ENCODE peak calls at places on chromosomes 4 and X, in ten cellular contexts. One of them, this sample, is unnamed.

GRCh38 chr4:78689224-78689623 is 86.9 kb upstream of the BMP2K start:
- DNase-seq in tibial artery: no peak
- DNase-seq in kidney epithelial cell: no peak
- DNase-seq in IMR-90: peak; percentile 32
- DNase-seq in neural progenitor cell: no peak
- DNase-seq in GM12865: no peak
- DNase-seq in cardiac muscle cell: no peak
- DNase-seq in A549: no peak
- DNase-seq in astrocyte of the spinal cord: no peak
- DNase-seq in cardiac fibroblast: peak; percentile 19
- DNase-seq in this sample: no peak

GRCh38 chr4:17358236-17358635 is 153.7 kb downstream of the QDPR start:
- DNase-seq in tibial artery: no peak
- DNase-seq in kidney epithelial cell: no peak
- DNase-seq in IMR-90: no peak
- DNase-seq in neural progenitor cell: no peak
- DNase-seq in GM12865: no peak
- DNase-seq in cardiac muscle cell: no peak
- DNase-seq in A549: no peak
- DNase-seq in astrocyte of the spinal cord: no peak
- DNase-seq in cardiac fibroblast: no peak
- DNase-seq in this sample: no peak

GRCh38 chrX:150926791-150927190 is 28.3 kb upstream of the CD99L2 start:
- DNase-seq in tibial artery: no peak
- DNase-seq in kidney epithelial cell: no peak
- DNase-seq in IMR-90: no peak
- DNase-seq in neural progenitor cell: no peak
- DNase-seq in GM12865: no peak
- DNase-seq in cardiac muscle cell: no peak
- DNase-seq in A549: no peak
- DNase-seq in astrocyte of the spinal cord: no peak
- DNase-seq in cardiac fibroblast: no peak
- DNase-seq in this sample: no peak

GRCh38 chr4:41719417-41719816 is 29.1 kb downstream of the PHOX2B start:
- DNase-seq in tibial artery: no peak
- DNase-seq in kidney epithelial cell: no peak
- DNase-seq in IMR-90: peak; percentile 73
- DNase-seq in neural progenitor cell: no peak
- DNase-seq in GM12865: no peak
- DNase-seq in cardiac muscle cell: no peak
- DNase-seq in A549: no peak
- DNase-seq in astrocyte of the spinal cord: no peak
- DNase-seq in cardiac fibroblast: no peak
- DNase-seq in this sample: no peak

GRCh38 chr4:185243879-185244278 is 34.5 kb downstream of the SNX25 start:
- DNase-seq in tibial artery: no peak
- DNase-seq in kidney epithelial cell: no peak
- DNase-seq in IMR-90: no peak
- DNase-seq in neural progenitor cell: no peak
- DNase-seq in GM12865: no peak
- DNase-seq in cardiac muscle cell: no peak
- DNase-seq in A549: no peak
- DNase-seq in astrocyte of the spinal cord: no peak
- DNase-seq in cardiac fibroblast: no peak
- DNase-seq in this sample: no peak

GRCh38 chrX:41600266-41600665 is 88.5 kb upstream of the GPR34 start:
- DNase-seq in tibial artery: no peak
- DNase-seq in kidney epithelial cell: peak; percentile 31
- DNase-seq in IMR-90: peak; percentile 68
- DNase-seq in neural progenitor cell: peak; percentile 11
- DNase-seq in GM12865: no peak
- DNase-seq in cardiac muscle cell: peak; percentile 4
- DNase-seq in A549: no peak
- DNase-seq in astrocyte of the spinal cord: peak; percentile 59
- DNase-seq in cardiac fibroblast: peak; percentile 62
- DNase-seq in this sample: no peak

GRCh38 chr4:11603594-11604194 is 175.0 kb upstream of the HS3ST1 start:
- DNase-seq in tibial artery: no peak
- DNase-seq in kidney epithelial cell: no peak
- DNase-seq in IMR-90: no peak
- DNase-seq in neural progenitor cell: no peak
- DNase-seq in GM12865: no peak
- DNase-seq in cardiac muscle cell: no peak
- DNase-seq in A549: no peak
- DNase-seq in astrocyte of the spinal cord: no peak
- DNase-seq in cardiac fibroblast: no peak
- DNase-seq in this sample: no peak

GRCh38 chr4:167100120-167100519 is 134.2 kb downstream of the SPOCK3 start:
- DNase-seq in tibial artery: no peak
- DNase-seq in kidney epithelial cell: peak; percentile 60
- DNase-seq in IMR-90: no peak
- DNase-seq in neural progenitor cell: peak; percentile 26
- DNase-seq in GM12865: peak; percentile 64
- DNase-seq in cardiac muscle cell: peak; percentile 35
- DNase-seq in A549: no peak
- DNase-seq in astrocyte of the spinal cord: peak; percentile 67
- DNase-seq in cardiac fibroblast: peak; percentile 32
- DNase-seq in this sample: no peak

GRCh38 chr4:121375262-121375661 is 5.6 kb downstream of the QRFPR start:
- DNase-seq in tibial artery: no peak
- DNase-seq in kidney epithelial cell: no peak
- DNase-seq in IMR-90: no peak
- DNase-seq in neural progenitor cell: no peak
- DNase-seq in GM12865: no peak
- DNase-seq in cardiac muscle cell: no peak
- DNase-seq in A549: no peak
- DNase-seq in astrocyte of the spinal cord: peak; percentile 49
- DNase-seq in cardiac fibroblast: peak; percentile 50
- DNase-seq in this sample: no peak

GRCh38 chr4:128242601-128243000 is 45.0 kb downstream of the PGRMC2 start:
- DNase-seq in tibial artery: no peak
- DNase-seq in kidney epithelial cell: no peak
- DNase-seq in IMR-90: no peak
- DNase-seq in neural progenitor cell: no peak
- DNase-seq in GM12865: no peak
- DNase-seq in cardiac muscle cell: no peak
- DNase-seq in A549: no peak
- DNase-seq in astrocyte of the spinal cord: no peak
- DNase-seq in cardiac fibroblast: no peak
- DNase-seq in this sample: no peak

GRCh38 chrX:125407314-125407713 is 87.6 kb downstream of the TEX13C start:
- DNase-seq in tibial artery: no peak
- DNase-seq in kidney epithelial cell: no peak
- DNase-seq in IMR-90: no peak
- DNase-seq in neural progenitor cell: no peak
- DNase-seq in GM12865: no peak
- DNase-seq in cardiac muscle cell: no peak
- DNase-seq in A549: no peak
- DNase-seq in astrocyte of the spinal cord: no peak
- DNase-seq in cardiac fibroblast: no peak
- DNase-seq in this sample: no peak

GRCh38 chrX:107171369-107172102 is 34.7 kb downstream of the NUP62CL start:
- DNase-seq in tibial artery: no peak
- DNase-seq in kidney epithelial cell: no peak
- DNase-seq in IMR-90: no peak
- DNase-seq in neural progenitor cell: no peak
- DNase-seq in GM12865: no peak
- DNase-seq in cardiac muscle cell: no peak
- DNase-seq in A549: no peak
- DNase-seq in astrocyte of the spinal cord: no peak
- DNase-seq in cardiac fibroblast: no peak
- DNase-seq in this sample: no peak

GRCh38 chr4:173038192-173038896 is 130.3 kb upstream of the GALNT7 start:
- DNase-seq in tibial artery: no peak
- DNase-seq in kidney epithelial cell: no peak
- DNase-seq in IMR-90: no peak
- DNase-seq in neural progenitor cell: peak; percentile 33
- DNase-seq in GM12865: no peak
- DNase-seq in cardiac muscle cell: no peak
- DNase-seq in A549: no peak
- DNase-seq in astrocyte of the spinal cord: no peak
- DNase-seq in cardiac fibroblast: no peak
- DNase-seq in this sample: no peak

GRCh38 chr4:6092131-6092530 is 73.9 kb upstream of the C4orf50 start:
- DNase-seq in tibial artery: no peak
- DNase-seq in kidney epithelial cell: no peak
- DNase-seq in IMR-90: no peak
- DNase-seq in neural progenitor cell: no peak
- DNase-seq in GM12865: peak; percentile 12
- DNase-seq in cardiac muscle cell: no peak
- DNase-seq in A549: no peak
- DNase-seq in astrocyte of the spinal cord: no peak
- DNase-seq in cardiac fibroblast: no peak
- DNase-seq in this sample: no peak

GRCh38 chrX:70168238-70169188 is 8.8 kb upstream of the DGAT2L6 start:
- DNase-seq in tibial artery: peak; percentile 21
- DNase-seq in kidney epithelial cell: peak; percentile 34
- DNase-seq in IMR-90: peak; percentile 77
- DNase-seq in neural progenitor cell: peak; percentile 26
- DNase-seq in GM12865: no peak
- DNase-seq in cardiac muscle cell: peak; percentile 10
- DNase-seq in A549: peak; percentile 53
- DNase-seq in astrocyte of the spinal cord: peak; percentile 71
- DNase-seq in cardiac fibroblast: peak; percentile 72
- DNase-seq in this sample: no peak

DNA sequence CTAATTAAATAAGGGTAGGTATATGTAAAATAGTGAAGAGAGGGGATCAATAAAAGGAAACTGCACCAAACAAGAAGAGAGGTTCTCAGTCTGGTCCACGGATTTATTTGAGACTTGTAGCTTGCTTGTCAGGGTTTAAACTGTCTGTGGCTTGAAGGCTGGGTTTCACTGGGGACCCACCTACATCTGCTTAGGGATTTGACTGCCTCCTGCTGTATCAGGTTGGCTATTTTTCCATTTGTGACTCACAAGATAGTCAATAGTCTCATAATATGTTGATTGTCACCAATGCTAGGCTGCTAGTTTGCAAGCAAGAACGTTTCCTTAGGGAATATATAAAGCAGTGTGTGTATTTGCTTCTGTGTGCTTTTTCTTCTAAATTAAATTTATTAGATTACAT is 1950.7 kb upstream of the IGFBP7 start:
- DNase-seq in tibial artery: no peak
- DNase-seq in kidney epithelial cell: no peak
- DNase-seq in IMR-90: no peak
- DNase-seq in neural progenitor cell: peak; percentile 4
- DNase-seq in GM12865: no peak
- DNase-seq in cardiac muscle cell: no peak
- DNase-seq in A549: no peak
- DNase-seq in astrocyte of the spinal cord: no peak
- DNase-seq in cardiac fibroblast: no peak
- DNase-seq in this sample: no peak
- TF ChIP-seq CTCF in tibial artery: no peak
- TF ChIP-seq CTCF in kidney epithelial cell: no peak
- TF ChIP-seq CTCF in IMR-90: no peak
- TF ChIP-seq CTCF in neural progenitor cell: peak; percentile 16
- TF ChIP-seq CTCF in GM12865: no peak
- TF ChIP-seq CTCF in cardiac muscle cell: no peak
- TF ChIP-seq CTCF in A549: no peak
- TF ChIP-seq CTCF in astrocyte of the spinal cord: no peak
- TF ChIP-seq CTCF in cardiac fibroblast: no peak
- TF ChIP-seq CTCF in this sample: no peak

GRCh38 chrX:17932781-17933180 is 71.7 kb upstream of the RAI2 start:
- DNase-seq in tibial artery: no peak
- DNase-seq in kidney epithelial cell: no peak
- DNase-seq in IMR-90: no peak
- DNase-seq in neural progenitor cell: no peak
- DNase-seq in GM12865: no peak
- DNase-seq in cardiac muscle cell: no peak
- DNase-seq in A549: no peak
- DNase-seq in astrocyte of the spinal cord: no peak
- DNase-seq in cardiac fibroblast: no peak
- DNase-seq in this sample: no peak

GRCh38 chrX:17931855-17932254 is 70.8 kb upstream of the RAI2 start:
- DNase-seq in tibial artery: no peak
- DNase-seq in kidney epithelial cell: no peak
- DNase-seq in IMR-90: no peak
- DNase-seq in neural progenitor cell: no peak
- DNase-seq in GM12865: no peak
- DNase-seq in cardiac muscle cell: no peak
- DNase-seq in A549: no peak
- DNase-seq in astrocyte of the spinal cord: no peak
- DNase-seq in cardiac fibroblast: no peak
- DNase-seq in this sample: no peak

GRCh38 chrX:17933856-17934255 is 72.8 kb upstream of the RAI2 start:
- DNase-seq in tibial artery: no peak
- DNase-seq in kidney epithelial cell: no peak
- DNase-seq in IMR-90: no peak
- DNase-seq in neural progenitor cell: no peak
- DNase-seq in GM12865: no peak
- DNase-seq in cardiac muscle cell: no peak
- DNase-seq in A549: no peak
- DNase-seq in astrocyte of the spinal cord: no peak
- DNase-seq in cardiac fibroblast: no peak
- DNase-seq in this sample: no peak

DNA sequence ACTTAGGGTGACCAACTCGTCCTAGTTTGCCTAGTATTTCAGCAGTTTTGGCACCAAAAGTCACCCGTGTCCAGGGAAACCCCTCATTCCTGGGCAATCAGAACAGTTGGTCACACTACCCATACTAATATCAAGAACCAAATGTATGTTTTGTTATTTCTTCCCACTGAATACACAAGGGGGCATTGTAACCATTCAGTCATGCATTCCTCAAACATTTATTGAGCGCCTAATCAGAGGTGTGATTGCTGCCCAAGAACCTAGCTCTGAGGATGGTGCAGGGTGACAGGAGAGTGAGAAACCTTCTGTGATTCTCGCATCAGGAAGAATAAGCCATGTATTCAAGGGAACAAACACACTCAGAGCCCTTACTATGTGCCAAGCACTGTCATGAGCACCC is 69.8 kb upstream of the RAI2 start:
- DNase-seq in tibial artery: no peak
- DNase-seq in kidney epithelial cell: no peak
- DNase-seq in IMR-90: no peak
- DNase-seq in neural progenitor cell: no peak
- DNase-seq in GM12865: no peak
- DNase-seq in cardiac muscle cell: no peak
- DNase-seq in A549: no peak
- DNase-seq in astrocyte of the spinal cord: no peak
- DNase-seq in cardiac fibroblast: no peak
- DNase-seq in this sample: no peak
- TF ChIP-seq CTCF in tibial artery: no peak
- TF ChIP-seq CTCF in kidney epithelial cell: no peak
- TF ChIP-seq CTCF in IMR-90: no peak
- TF ChIP-seq CTCF in neural progenitor cell: no peak
- TF ChIP-seq CTCF in GM12865: no peak
- TF ChIP-seq CTCF in cardiac muscle cell: no peak
- TF ChIP-seq CTCF in A549: peak; percentile 10
- TF ChIP-seq CTCF in astrocyte of the spinal cord: no peak
- TF ChIP-seq CTCF in cardiac fibroblast: no peak
- TF ChIP-seq CTCF in this sample: no peak

GRCh38 chr4:109977854-109978501 is 65.3 kb downstream of the EGF start:
- DNase-seq in tibial artery: no peak
- DNase-seq in kidney epithelial cell: no peak
- DNase-seq in IMR-90: peak; percentile 60
- DNase-seq in neural progenitor cell: peak; percentile 38
- DNase-seq in GM12865: peak; percentile 20
- DNase-seq in cardiac muscle cell: peak; percentile 41
- DNase-seq in A549: peak; percentile 10
- DNase-seq in astrocyte of the spinal cord: peak; percentile 65
- DNase-seq in cardiac fibroblast: peak; percentile 65
- DNase-seq in this sample: no peak
- TF ChIP-seq CTCF in tibial artery: peak; percentile 26
- TF ChIP-seq CTCF in kidney epithelial cell: peak; percentile 61
- TF ChIP-seq CTCF in IMR-90: peak; percentile 74
- TF ChIP-seq CTCF in neural progenitor cell: peak; percentile 76
- TF ChIP-seq CTCF in GM12865: peak; percentile 30
- TF ChIP-seq CTCF in cardiac muscle cell: peak; percentile 64
- TF ChIP-seq CTCF in A549: peak; percentile 58
- TF ChIP-seq CTCF in astrocyte of the spinal cord: peak; percentile 62
- TF ChIP-seq CTCF in cardiac fibroblast: peak; percentile 54
- TF ChIP-seq CTCF in this sample: peak; percentile 61

GRCh38 chr4:169612869-169613859 is 781 bp upstream of the NEK1 start:
- DNase-seq in tibial artery: peak; percentile 71
- DNase-seq in kidney epithelial cell: no peak
- DNase-seq in IMR-90: peak; percentile 79
- DNase-seq in neural progenitor cell: peak; percentile 84
- DNase-seq in GM12865: peak; percentile 79
- DNase-seq in cardiac muscle cell: peak; percentile 77
- DNase-seq in A549: peak; percentile 44
- DNase-seq in astrocyte of the spinal cord: peak; percentile 85
- DNase-seq in cardiac fibroblast: peak; percentile 82
- DNase-seq in this sample: peak; percentile 76
- TF ChIP-seq CTCF in tibial artery: peak; percentile 42
- TF ChIP-seq CTCF in kidney epithelial cell: peak; percentile 72
- TF ChIP-seq CTCF in IMR-90: peak; percentile 77
- TF ChIP-seq CTCF in neural progenitor cell: peak; percentile 83
- TF ChIP-seq CTCF in GM12865: peak; percentile 70
- TF ChIP-seq CTCF in cardiac muscle cell: peak; percentile 79
- TF ChIP-seq CTCF in A549: peak; percentile 76
- TF ChIP-seq CTCF in astrocyte of the spinal cord: peak; percentile 79
- TF ChIP-seq CTCF in cardiac fibroblast: peak; percentile 66
- TF ChIP-seq CTCF in this sample: peak; percentile 49

This sample was measured in glutamatergic neuron.